ENCODE peak calls at places on chromosome 17, in five cellular contexts. A, J, Q, O and K are unnamed samples.

GRCh38 chr17:42686520-42687137 is 4.3 kb downstream of the CNTNAP1 start:
- DNase-seq in A (no peak), O (no peak), Q (no peak), J (no peak), K (no peak)

GRCh38 chr17:7703584-7704574 is 1.1 kb upstream of the EFNB3 start:
- DNase-seq in Q (no peak), O (no peak), J (no peak), A (peak; percentile 38), K (no peak)

GRCh38 chr17:59427996-59428395 is 96.5 kb downstream of the YPEL2 start:
- DNase-seq in J (no peak), Q (no peak), O (no peak), A (peak; percentile 29), K (no peak)

GRCh38 chr17:57342963-57343589 is 86.8 kb downstream of the MSI2 start:
- DNase-seq in Q (no peak), O (no peak), A (no peak), J (no peak), K (no peak)

GRCh38 chr17:64401244-64401860 is 10.7 kb upstream of the PECAM1 start:
- DNase-seq in A (no peak), Q (no peak), J (no peak), O (no peak), K (no peak)

GRCh38 chr17:12227547-12227946 is 206.9 kb downstream of the MAP2K4 start:
- DNase-seq in O (no peak), J (no peak), A (no peak), Q (no peak), K (no peak)

GRCh38 chr17:16027708-16028584 is 28.3 kb downstream of the TTC19 start:
- DNase-seq in O (no peak), A (no peak), J (no peak), Q (no peak), K (peak; percentile 69)

GRCh38 chr17:72422505-72423285 is 301.9 kb downstream of the SOX9 start:
- DNase-seq in O (peak; percentile 61), J (no peak), Q (no peak), A (no peak), K (peak; percentile 80)

GRCh38 chr17:56592487-56593072 is 919 bp upstream of the NOG start:
- DNase-seq in J (peak; percentile 18), A (peak; percentile 73), O (peak; percentile 44), Q (no peak), K (no peak)

GRCh38 chr17:64638552-64639198 is 23.4 kb downstream of the SMURF2 start:
- DNase-seq in A (no peak), J (no peak), O (no peak), Q (no peak), K (no peak)

GRCh38 chr17:63405741-63406261 is 40.3 kb downstream of the CYB561 start:
- DNase-seq in A (no peak), J (no peak), O (no peak), Q (no peak), K (no peak)

GRCh38 chr17:38616361-38616760 is 10.6 kb upstream of the SRCIN1 start:
- DNase-seq in Q (no peak), J (no peak), A (no peak), O (no peak), K (no peak)

GRCh38 chr17:36144981-36145729 is 31.3 kb downstream of the TBC1D3B start:
- DNase-seq in Q (no peak), O (no peak), A (no peak), J (no peak), K (no peak)

GRCh38 chr17:72693956-72694355 is 398.5 kb downstream of the SLC39A11 start:
- DNase-seq in O (no peak), Q (no peak), A (no peak), J (no peak), K (no peak)

GRCh38 chr17:45834471-45835396 is 9.9 kb upstream of the SPPL2C start:
- DNase-seq in J (no peak), O (no peak), A (no peak), Q (no peak), K (no peak)

GRCh38 chr17:67481808-67482207 is 104.7 kb downstream of the PITPNC1 start:
- DNase-seq in O (no peak), J (no peak), A (no peak), Q (no peak), K (no peak)

GRCh38 chr17:4152471-4152870 is 9.5 kb downstream of the CYB5D2 start:
- DNase-seq in O (no peak), A (no peak), J (no peak), Q (no peak), K (no peak)

GRCh38 chr17:74031314-74032080 is 172.0 kb upstream of the RPL38 start:
- DNase-seq in A (no peak), Q (no peak), O (no peak), J (no peak), K (no peak)
- H3K9me3 ChIP-seq in A (no peaks in the 10 kb centered on the region), Q (no peaks in the 10 kb centered on the region), O (no peaks in the 10 kb centered on the region), J (no peaks in the 10 kb centered on the region), K (no peaks in the 10 kb centered on the region)

DNA sequence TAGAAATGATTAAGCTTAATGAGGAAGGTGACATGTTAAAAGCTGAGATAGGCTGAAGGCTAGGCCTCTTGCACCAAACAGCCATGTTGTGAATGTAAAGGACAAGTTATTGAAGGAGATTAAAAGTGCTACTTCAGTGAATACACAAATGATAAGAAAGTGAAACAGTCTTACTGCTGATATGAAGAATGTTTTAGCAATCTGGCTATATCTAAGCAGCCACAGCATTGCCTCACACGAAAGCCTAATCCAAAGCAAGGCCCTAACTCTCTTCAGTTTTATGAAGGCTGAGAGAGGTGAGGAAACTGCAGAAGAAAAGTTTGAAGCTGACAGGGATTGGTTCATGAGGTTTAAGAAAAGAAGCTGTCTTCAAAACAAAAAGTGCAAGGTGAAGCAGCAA is 71.0 kb downstream of the CDRT15 start:
- DNase-seq in A (no peak), Q (no peak), J (no peak), O (no peak), K (no peak)
- H3K27ac ChIP-seq in A (no peak overlapping the region), Q (no peak overlapping the region), J (no peak overlapping the region), O (no peak overlapping the region), K (no peak overlapping the region)

GRCh38 chr17:22454070-22454999 is 762.0 kb downstream of the KCNJ18 start:
- DNase-seq in J (no peak), Q (no peak), O (no peak), A (no peak), K (no peak)
- H3K9me3 ChIP-seq in J (no peaks in the 10 kb centered on the region), Q (peaks cover 8% of the 10 kb centered on the region), O (peaks cover 8% of the 10 kb centered on the region), A (no peaks in the 10 kb centered on the region), K (no peaks in the 10 kb centered on the region)

GRCh38 chr17:49595328-49595727 is 19.7 kb downstream of the NXPH3 start:
- DNase-seq in Q (no peak), J (no peak), A (no peak), O (no peak), K (no peak)

GRCh38 chr17:49597438-49597837 is 21.8 kb downstream of the NXPH3 start:
- DNase-seq in O (no peak), Q (no peak), A (no peak), J (no peak), K (no peak)

GRCh38 chr17:49597928-49598655 is 22.4 kb downstream of the NXPH3 start:
- DNase-seq in J (no peak), A (no peak), O (no peak), Q (no peak), K (no peak)

GRCh38 chr17:49596613-49597244 is 21.1 kb downstream of the NXPH3 start:
- DNase-seq in O (no peak), J (no peak), A (no peak), Q (no peak), K (no peak)

GRCh38 chr17:49595980-49596379 is 20.3 kb downstream of the NXPH3 start:
- DNase-seq in A (no peak), J (no peak), O (no peak), Q (no peak), K (no peak)
- H3K27ac ChIP-seq in A (no peak overlapping the region), J (no peak overlapping the region), O (no peak overlapping the region), Q (no peak overlapping the region), K (no peak overlapping the region)

GRCh38 chr17:80926601-80927250 is 64.9 kb upstream of the CHMP6 start:
- DNase-seq in O (no peak), A (no peak), Q (no peak), J (no peak), K (peak; percentile 31)
- H3K9me3 ChIP-seq in O (no peaks in the 10 kb centered on the region), A (no peaks in the 10 kb centered on the region), Q (no peaks in the 10 kb centered on the region), J (no peaks in the 10 kb centered on the region), K (no peaks in the 10 kb centered on the region)